ENCODE peak calls at places on chromosomes 3 and 15, in four cellular contexts. E, O, Y and K are unnamed samples. For H3K4me1, the result is how much of the 10 kb centered on the place peaks cover.

GRCh38 chr3:9430733-9431132 is 33.3 kb downstream of the SETD5 start:
- DNase-seq in O (no peak), Y (no peak), E (no peak), K (no peak)

GRCh38 chr3:140100479-140100878 is 165.5 kb downstream of the CLSTN2 start:
- DNase-seq in E (no peak), O (no peak), Y (no peak), K (no peak)

GRCh38 chr15:31264534-31265089 is 62.0 kb upstream of the KLF13 start:
- DNase-seq in E (no peak), Y (no peak), O (no peak), K (no peak)

GRCh38 chr3:167728176-167728575 is 6.5 kb downstream of the PDCD10 start:
- DNase-seq in O (no peak), E (peak), Y (peak), K (no peak)

GRCh38 chr15:63759752-63760151 is 74.0 kb downstream of the HERC1 start:
- DNase-seq in O (no peak), E (peak), Y (no peak), K (no peak)

GRCh38 chr3:143775401-143775970 is 72.8 kb downstream of the SLC9A9 start:
- DNase-seq in E (peak), Y (peak), O (peak), K (peak)

GRCh38 chr15:66105286-66105984 is 148.1 kb downstream of the MEGF11 start:
- DNase-seq in Y (no peak), E (no peak), O (no peak), K (no peak)

GRCh38 chr15:90033006-90033405 is 31.9 kb downstream of the ZNF710 start:
- DNase-seq in E (no peak), O (no peak), Y (no peak), K (no peak)

GRCh38 chr3:175304437-175304836 is 445.3 kb downstream of the NAALADL2 start:
- DNase-seq in O (no peak), Y (no peak), E (no peak), K (no peak)

GRCh38 chr15:85473455-85473854 is 93.1 kb downstream of the AKAP13 start:
- DNase-seq in E (no peak), Y (peak), O (no peak), K (no peak)

GRCh38 chr15:96629501-96629900 is 299.0 kb downstream of the NR2F2 start:
- DNase-seq in O (no peak), E (no peak), Y (no peak), K (no peak)

GRCh38 chr3:64917914-64918313 is 230.1 kb upstream of the ADAMTS9 start:
- DNase-seq in Y (no peak), O (no peak), E (no peak), K (no peak)

GRCh38 chr3:18891641-18892040 is 256.7 kb upstream of the KCNH8 start:
- DNase-seq in Y (no peak), O (no peak), E (no peak), K (no peak)

GRCh38 chr15:89903015-89903857 is 9.4 kb upstream of the AP3S2 start:
- DNase-seq in E (no peak), Y (no peak), O (no peak), K (no peak)

GRCh38 chr15:82124331-82125263 is 78.8 kb upstream of the MEX3B start:
- DNase-seq in O (peak), E (peak), Y (no peak), K (no peak)

GRCh38 chr3:5195605-5196004 is 8.1 kb downstream of the EDEM1 start:
- DNase-seq in Y (peak), E (no peak), O (no peak), K (no peak)

GRCh38 chr3:37100411-37100810 is 74.0 kb downstream of the LRRFIP2 start:
- DNase-seq in O (no peak), E (no peak), Y (no peak), K (no peak)

GRCh38 chr15:26879770-26880169 is 12.9 kb downstream of the GABRA5 start:
- DNase-seq in O (no peak), E (no peak), Y (no peak), K (no peak)

GRCh38 chr3:152488449-152488848 is 219.7 kb downstream of the MBNL1 start:
- DNase-seq in E (no peak), Y (no peak), O (no peak), K (no peak)

GRCh38 chr3:50237133-50237651 is 1.2 kb downstream of the GNAI2 start:
- DNase-seq in Y (peak), O (peak), E (peak), K (no peak)

GRCh38 chr3:148366743-148367410 is 330.8 kb upstream of the AGTR1 start:
- DNase-seq in O (peak), E (peak), Y (peak), K (no peak)

GRCh38 chr3:112086857-112087524 is 802 bp downstream of the C3orf52 start:
- DNase-seq in Y (peak), E (no peak), O (peak), K (no peak)

GRCh38 chr3:195847061-195847950 is 35.6 kb upstream of the MUC4 start:
- DNase-seq in O (no peak), Y (peak), E (no peak), K (no peak)

GRCh38 chr3:100111728-100112127 is 2.6 kb downstream of the FILIP1L start:
- DNase-seq in E (no peak), O (no peak), Y (no peak), K (no peak)

GRCh38 chr3:102791641-102792589 is 357.1 kb downstream of the ZPLD1 start:
- DNase-seq in E (no peak), O (no peak), Y (peak), K (no peak)

GRCh38 chr15:38886315-38887163 is 321.9 kb upstream of the RASGRP1 start:
- DNase-seq in O (no peak), E (no peak), Y (peak), K (no peak)

GRCh38 chr15:74385442-74386132 is 18.1 kb upstream of the CYP11A1 start:
- DNase-seq in E (no peak), Y (no peak), O (no peak), K (no peak)

GRCh38 chr3:133535971-133536634 is 37.4 kb upstream of the CDV3 start:
- DNase-seq in E (no peak), Y (peak), O (no peak), K (peak)

GRCh38 chr3:47984089-47984759 is 32.0 kb downstream of the MAP4 start:
- DNase-seq in Y (peak), E (peak), O (no peak), K (peak)

GRCh38 chr3:58063424-58063823 is 55.2 kb downstream of the FLNB start:
- DNase-seq in O (no peak), Y (peak), E (no peak), K (no peak)

GRCh38 chr3:184485256-184485655 is 76.3 kb upstream of the EPHB3 start:
- DNase-seq in E (no peak), Y (no peak), O (no peak), K (no peak)

GRCh38 chr3:53073553-53074365 is 27.9 kb upstream of the SFMBT1 start:
- DNase-seq in O (no peak), Y (no peak), E (no peak), K (no peak)

GRCh38 chr3:152399374-152399773 is 130.6 kb downstream of the MBNL1 start:
- DNase-seq in E (no peak), Y (peak), O (no peak), K (no peak)

GRCh38 chr3:188507244-188507720 is 353.3 kb downstream of the LPP start:
- DNase-seq in E (peak), O (peak), Y (peak), K (no peak)

GRCh38 chr3:14216257-14217048 is 37.8 kb downstream of the LSM3 start:
- DNase-seq in E (peak), Y (no peak), O (peak), K (no peak)

GRCh38 chr3:183210862-183211341 is 42.2 kb upstream of the B3GNT5 start:
- DNase-seq in Y (no peak), O (no peak), E (no peak), K (no peak)

GRCh38 chr3:57421336-57421735 is 122.8 kb downstream of the DNAH12 start:
- DNase-seq in O (no peak), Y (peak), E (no peak), K (no peak)

DNA sequence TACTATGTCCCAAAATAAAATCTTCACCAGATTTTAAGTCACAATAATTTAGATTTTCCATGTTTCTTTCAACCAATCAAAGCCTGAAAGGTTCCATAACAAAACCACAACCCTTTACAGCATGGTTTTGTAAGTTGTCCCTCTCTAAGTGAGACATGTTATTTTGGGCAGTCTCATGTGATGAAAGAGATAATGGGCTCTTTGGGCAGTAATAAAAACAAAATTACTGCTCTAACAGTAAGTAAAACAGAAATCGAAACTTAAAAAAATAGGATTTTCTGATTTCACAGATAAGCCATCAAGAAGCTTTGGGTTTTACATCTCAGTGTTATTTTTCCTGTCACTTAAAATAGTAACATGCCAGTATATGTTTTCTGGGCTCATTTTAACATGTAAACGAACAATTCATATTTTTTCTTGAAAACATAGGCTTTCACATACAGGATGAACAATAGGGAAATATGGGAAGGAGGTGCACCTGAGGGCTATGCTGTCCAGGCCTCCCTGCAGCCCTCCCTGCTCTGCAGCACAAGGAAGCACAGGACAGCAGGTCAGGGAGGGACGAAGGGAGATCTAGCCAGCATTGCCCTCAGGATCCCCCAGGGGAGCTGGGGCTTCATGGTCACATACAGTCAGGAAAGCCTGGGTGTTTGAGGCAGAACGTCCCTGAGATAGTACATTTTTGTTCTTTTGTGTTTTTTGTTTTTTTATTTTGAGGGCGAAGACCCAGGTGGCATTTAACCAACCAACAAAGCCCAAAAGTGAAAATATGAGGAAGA is 157.4 kb downstream of the SHOX2 start:
- DNase-seq in E (no peak), O (peak), Y (no peak), K (no peak)
- H3K4me1 ChIP-seq in E (under half), O (under half), Y (under half), K (under half)

DNA sequence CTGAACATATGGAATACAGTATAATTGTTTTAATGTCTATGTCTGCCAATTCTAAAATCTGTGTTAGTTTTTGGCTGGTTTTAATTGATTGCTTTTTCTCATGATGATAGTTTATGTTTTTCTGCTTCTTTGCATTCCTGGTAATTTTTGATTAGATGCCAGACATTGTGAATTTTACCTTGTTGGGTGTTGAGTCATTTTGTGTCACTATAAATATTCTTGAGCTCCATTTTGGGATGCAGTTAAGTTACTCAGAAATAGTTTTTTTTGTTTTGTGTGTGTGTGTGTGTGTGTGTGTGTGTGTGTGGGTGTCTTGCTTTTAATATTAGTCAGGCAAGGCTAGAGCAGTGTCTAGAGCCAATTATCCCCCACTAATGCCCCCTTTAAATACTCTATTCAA is 818.8 kb upstream of the NR2F2 start:
- DNase-seq in Y (peak), O (no peak), E (no peak), K (no peak)
- H3K4me2 ChIP-seq in Y (no peak), O (no peak), E (no peak), K (no peak)

GRCh38 chr3:16477054-16477453 is 36.4 kb downstream of the RFTN1 start:
- DNase-seq in E (no peak), O (no peak), Y (peak), K (no peak)
- H3K4me1 ChIP-seq in E (under half), O (under half), Y (half or more), K (under half)

GRCh38 chr3:79461129-79461792 is 306.5 kb downstream of the ROBO1 start:
- DNase-seq in E (no peak), Y (peak), O (no peak), K (no peak)
- H3K4me2 ChIP-seq in E (no peak), Y (no peak), O (no peak), K (no peak)

DNA sequence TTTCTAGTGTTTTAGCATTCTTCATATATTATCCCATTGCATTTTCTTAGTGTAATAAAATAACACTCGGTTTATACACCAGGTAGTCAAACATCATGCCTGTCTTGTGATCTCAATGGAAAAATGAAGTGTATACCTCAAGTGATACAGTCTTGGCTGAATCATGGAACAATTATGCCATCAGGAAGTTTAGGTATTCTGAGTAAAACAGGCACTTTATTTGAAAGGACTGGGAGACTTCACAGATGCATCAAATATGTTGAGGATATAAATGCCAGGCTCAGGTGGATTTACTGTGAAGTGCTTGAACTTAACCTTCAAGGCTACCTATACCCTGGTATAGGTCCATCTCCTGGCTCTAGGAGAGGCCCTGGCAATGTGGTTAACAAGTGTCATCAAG is 8.5 kb downstream of the TGFBR2 start:
- DNase-seq in O (no peak), E (no peak), Y (no peak), K (no peak)
- H3K4me1 ChIP-seq in O (under half), E (under half), Y (half or more), K (half or more)

GRCh38 chr3:66401157-66401550 is 99.7 kb downstream of the LRIG1 start:
- DNase-seq in O (no peak), E (no peak), Y (no peak), K (no peak)
- H3K4me2 ChIP-seq in O (no peak), E (no peak), Y (no peak), K (no peak)

GRCh38 chr3:146577662-146578061 is 27.5 kb downstream of the PLSCR5 start:
- DNase-seq in E (peak), Y (peak), O (peak), K (no peak)
- H3K4me1 ChIP-seq in E (under half), Y (under half), O (under half), K (under half)

GRCh38 chr3:149473991-149474819 is at the start of gene TM4SF4:
- DNase-seq in E (no peak), O (no peak), Y (no peak), K (no peak)

GRCh38 chr3:149473314-149473990 is 1.0 kb upstream of the TM4SF4 start:
- DNase-seq in E (no peak), O (peak), Y (peak), K (peak)

GRCh38 chr3:149472393-149472792 is 2.1 kb upstream of the TM4SF4 start:
- DNase-seq in O (no peak), Y (peak), E (no peak), K (no peak)

GRCh38 chr3:149468504-149469212 is 5.8 kb upstream of the TM4SF4 start:
- DNase-seq in E (no peak), Y (no peak), O (no peak), K (no peak)

GRCh38 chr3:149471991-149472390 is 2.5 kb upstream of the TM4SF4 start:
- DNase-seq in E (no peak), Y (peak), O (no peak), K (no peak)
- H3K4me2 ChIP-seq in E (no peak), Y (peak), O (no peak), K (no peak)

DNA sequence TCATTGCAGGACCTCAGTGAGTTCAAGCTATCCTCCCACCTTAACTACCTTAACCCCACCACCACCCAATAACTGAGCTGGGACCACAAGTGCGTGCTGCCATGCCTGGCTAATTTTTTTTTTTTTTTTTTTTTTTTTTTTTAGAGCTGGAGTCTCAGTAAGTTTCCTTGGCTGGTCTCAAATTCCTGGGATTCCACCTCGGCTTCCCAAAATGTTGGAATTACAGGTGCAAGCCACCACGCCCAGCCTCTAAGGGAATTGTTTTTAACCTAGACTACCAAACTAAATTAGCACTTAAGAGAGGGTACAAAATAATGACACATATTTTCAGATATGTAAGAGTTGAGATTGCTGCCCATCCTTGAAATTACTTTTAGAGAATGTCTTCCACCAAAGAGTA is 4.3 kb upstream of the TNIK start:
- DNase-seq in Y (no peak), O (peak), E (no peak), K (no peak)
- H3K4me1 ChIP-seq in Y (under half), O (under half), E (under half), K (under half)